ENCODE peak calls at places on chromosomes 3 and 15, in four cellular contexts. G is pancreas, N is esophagus squamous epithelium, Y is cardiac fibroblast. F is an unnamed sample.

GRCh38 chr15:36810656-36811449 is 231.4 kb downstream of the CDIN1 start:
- DNase-seq in G (no peak), N (no peak), Y (no peak), F (no peak)

GRCh38 chr15:63059075-63059474 is 16.5 kb downstream of the TPM1 start:
- DNase-seq in G (no peak), N (no peak), Y (no peak), F (no peak)

GRCh38 chr3:149085828-149086231 is 503 bp downstream of the HLTF start:
- DNase-seq in G (peak), Y (peak), N (no peak), F (peak)

GRCh38 chr3:21435871-21436270 is 315.1 kb downstream of the ZNF385D start:
- DNase-seq in N (no peak), G (no peak), Y (peak), F (peak)

GRCh38 chr3:15556512-15556911 is 35.0 kb upstream of the COLQ start:
- DNase-seq in Y (no peak), N (no peak), G (no peak), F (no peak)

GRCh38 chr3:158168996-158169573 is 59.2 kb downstream of the RSRC1 start:
- DNase-seq in N (no peak), G (no peak), Y (no peak), F (no peak)

GRCh38 chr3:157786216-157786615 is 283.0 kb upstream of the VEPH1 start:
- DNase-seq in N (no peak), Y (peak), G (no peak), F (peak)

GRCh38 chr15:57091626-57092025 is 173.2 kb downstream of the TCF12 start:
- DNase-seq in Y (no peak), G (no peak), N (no peak), F (no peak)

GRCh38 chr3:196590279-196590678 is 21.8 kb downstream of the FBXO45 start:
- DNase-seq in N (no peak), G (no peak), Y (no peak), F (no peak)

GRCh38 chr15:88043396-88043795 is 213.1 kb downstream of the NTRK3 start:
- DNase-seq in N (no peak), G (no peak), Y (no peak), F (no peak)

GRCh38 chr15:76127169-76127568 is 67.4 kb downstream of the TMEM266 start:
- DNase-seq in Y (no peak), G (no peak), N (no peak), F (no peak)

GRCh38 chr3:195005759-195006555 is 265.0 kb downstream of the XXYLT1 start:
- DNase-seq in Y (no peak), N (no peak), G (peak), F (no peak)

GRCh38 chr3:52299815-52300611 is 12.4 kb downstream of the GLYCTK start:
- DNase-seq in N (no peak), G (peak), Y (peak), F (no peak)

GRCh38 chr3:19364150-19364549 is 215.8 kb downstream of the KCNH8 start:
- DNase-seq in G (no peak), Y (peak), N (no peak), F (no peak)

GRCh38 chr3:119937229-119937628 is 155.3 kb downstream of the NR1I2 start:
- DNase-seq in G (no peak), N (no peak), Y (no peak), F (no peak)

GRCh38 chr3:152109038-152109437 is 159.7 kb upstream of the MBNL1 start:
- DNase-seq in Y (no peak), N (no peak), G (no peak), F (no peak)

GRCh38 chr3:113898892-113899291 is 48.9 kb upstream of the ZDHHC23 start:
- DNase-seq in G (no peak), Y (peak), N (no peak), F (peak)

GRCh38 chr15:67839358-67839928 is 402 bp downstream of the RNU6-1 start:
- DNase-seq in Y (peak), N (no peak), G (no peak), F (peak)

GRCh38 chr3:86814918-86815655 is 175.9 kb downstream of the VGLL3 start:
- DNase-seq in N (no peak), G (no peak), Y (peak), F (no peak)

GRCh38 chr3:182905623-182906022 is 74.7 kb downstream of the DCUN1D1 start:
- DNase-seq in N (no peak), G (no peak), Y (no peak), F (no peak)

GRCh38 chr15:41816788-41817187 is 11.1 kb upstream of the JMJD7 start:
- DNase-seq in G (no peak), Y (no peak), N (no peak), F (no peak)

GRCh38 chr3:194267744-194268658 is 83.1 kb downstream of the CPN2 start:
- DNase-seq in G (no peak), Y (peak), N (no peak), F (peak)

GRCh38 chr3:109336272-109336957 is 931 bp downstream of the DPPA4 start:
- DNase-seq in G (peak), N (no peak), Y (peak), F (peak)
- H3K4me3 ChIP-seq in G (no peak), N (peak), Y (peak), F (peak)

GRCh38 chr15:78640840-78641733 is at the start of gene CHRNB4:
- DNase-seq in G (peak), N (no peak), Y (peak), F (no peak)
- TF ChIP-seq CTCF in G (no peak), N (no peak), Y (no peak), F (no peak)

GRCh38 chr3:198076722-198077308 is 116.8 kb downstream of the LMLN start:
- DNase-seq in G (no peak), N (no peak), Y (no peak), F (no peak)

GRCh38 chr3:198079771-198080520 is 119.9 kb downstream of the LMLN start:
- DNase-seq in N (no peak), G (peak), Y (peak), F (peak)

GRCh38 chr3:198081421-198081844 is 121.4 kb downstream of the LMLN start:
- DNase-seq in N (no peak), G (peak), Y (no peak), F (no peak)

DNA sequence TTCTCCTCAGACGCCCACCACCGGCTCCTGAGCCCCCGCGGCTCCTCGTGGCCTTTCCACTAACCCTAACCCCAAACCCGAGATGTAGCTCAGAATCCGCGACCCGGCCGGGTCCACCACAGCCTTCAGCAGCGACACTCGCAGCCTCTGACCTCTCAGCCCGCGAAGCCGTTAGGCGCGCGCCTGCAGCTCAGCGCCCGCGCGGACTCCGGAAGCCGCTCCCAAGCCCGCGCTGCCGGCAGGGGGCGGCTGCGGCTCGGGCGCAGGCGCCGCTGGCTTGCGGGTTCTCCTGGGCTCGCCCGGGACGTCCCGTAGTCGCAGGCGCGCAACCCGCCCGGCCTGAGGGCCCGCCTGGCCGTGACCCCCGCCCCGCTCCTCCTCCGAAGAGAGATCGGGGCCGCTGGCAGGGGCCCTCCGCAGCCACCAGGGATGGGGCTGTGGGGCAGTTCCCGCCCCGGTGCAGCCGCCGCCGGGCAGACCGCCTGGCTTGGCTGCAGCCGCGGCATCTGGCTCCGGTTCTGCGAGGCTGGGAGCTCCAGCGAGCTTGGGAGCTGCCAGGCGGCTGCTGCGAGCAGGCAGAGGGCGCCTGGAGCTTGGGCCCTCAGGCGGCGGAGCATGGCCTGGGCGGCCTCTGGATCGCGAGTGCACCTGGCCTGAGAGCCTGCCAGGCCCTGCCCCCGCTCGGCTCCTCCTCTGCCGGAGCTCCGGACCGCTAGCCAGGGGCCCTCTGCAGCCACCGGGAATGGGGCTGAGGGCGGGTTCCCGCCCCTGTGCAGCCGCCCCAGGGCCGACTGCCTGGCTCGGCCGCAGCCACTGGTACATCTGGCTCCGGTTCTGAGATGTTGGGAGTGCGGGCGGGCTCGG is 120.7 kb downstream of the LMLN start:
- DNase-seq in Y (peak), N (no peak), G (peak), F (peak)
- H3K4me3 ChIP-seq in Y (peak), N (peak), G (peak), F (peak)

GRCh38 chr3:42814914-42815507 is 5.8 kb downstream of the ACKR2 start:
- DNase-seq in G (no peak), N (no peak), Y (no peak), F (no peak)

GRCh38 chr3:42815826-42816225 is 6.6 kb downstream of the ACKR2 start:
- DNase-seq in N (no peak), Y (no peak), G (no peak), F (no peak)

GRCh38 chr3:42809202-42809601 is at the start of gene ACKR2:
- DNase-seq in N (no peak), G (no peak), Y (no peak), F (no peak)

GRCh38 chr3:42819351-42819965 is 10.2 kb downstream of the ACKR2 start:
- DNase-seq in Y (no peak), N (no peak), G (peak), F (no peak)

GRCh38 chr3:42814246-42814645 is 5.0 kb downstream of the ACKR2 start:
- DNase-seq in G (no peak), Y (no peak), N (no peak), F (no peak)
- TF ChIP-seq CTCF in G (no peak), Y (no peak), N (no peak), F (no peak)

DNA sequence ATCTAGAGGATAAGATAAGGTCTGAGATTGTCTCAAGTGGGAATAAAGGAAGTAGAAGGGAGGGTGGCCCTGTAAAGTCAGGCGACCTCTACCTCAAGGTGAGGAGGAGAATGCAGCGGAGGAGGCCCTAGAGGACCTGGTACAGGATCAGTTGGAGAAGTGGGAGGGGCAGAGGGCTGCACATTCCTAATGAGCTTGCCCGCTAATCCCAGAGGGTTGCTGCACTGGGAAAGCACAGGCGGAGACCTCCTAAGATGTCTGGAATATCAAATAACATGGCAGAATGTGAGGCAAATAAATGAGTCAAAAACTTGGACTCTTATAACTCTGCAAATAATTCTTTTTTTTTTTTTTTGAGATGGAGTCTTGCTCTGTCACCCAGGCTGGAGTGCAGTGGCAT is 30.2 kb upstream of the VPS8 start:
- DNase-seq in Y (no peak), G (no peak), N (no peak), F (no peak)
- H3K4me3 ChIP-seq in Y (no peak), G (no peak), N (no peak), F (no peak)

DNA sequence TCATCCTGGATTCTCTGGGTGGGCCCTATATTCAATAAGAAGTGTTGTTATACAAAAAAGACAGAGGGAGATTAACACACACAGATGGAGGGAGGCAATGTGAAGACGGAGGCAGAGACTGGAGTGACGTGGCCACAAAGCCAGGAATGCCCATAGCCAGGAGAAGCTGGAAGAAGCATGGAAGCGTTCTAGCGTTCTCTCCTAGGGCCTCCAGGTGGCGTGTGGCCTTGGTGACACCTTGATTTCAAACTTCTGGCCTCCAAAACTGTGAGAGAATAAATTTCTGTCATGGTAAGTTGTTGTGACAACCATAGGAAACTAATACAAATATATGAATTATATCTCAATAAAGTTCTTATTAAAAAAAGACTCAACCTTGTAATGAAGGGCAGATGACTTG is 21.3 kb downstream of the THBS1 start:
- DNase-seq in G (no peak), Y (no peak), N (no peak), F (no peak)
- TF ChIP-seq CTCF in G (no peak), Y (peak), N (no peak), F (peak)

DNA sequence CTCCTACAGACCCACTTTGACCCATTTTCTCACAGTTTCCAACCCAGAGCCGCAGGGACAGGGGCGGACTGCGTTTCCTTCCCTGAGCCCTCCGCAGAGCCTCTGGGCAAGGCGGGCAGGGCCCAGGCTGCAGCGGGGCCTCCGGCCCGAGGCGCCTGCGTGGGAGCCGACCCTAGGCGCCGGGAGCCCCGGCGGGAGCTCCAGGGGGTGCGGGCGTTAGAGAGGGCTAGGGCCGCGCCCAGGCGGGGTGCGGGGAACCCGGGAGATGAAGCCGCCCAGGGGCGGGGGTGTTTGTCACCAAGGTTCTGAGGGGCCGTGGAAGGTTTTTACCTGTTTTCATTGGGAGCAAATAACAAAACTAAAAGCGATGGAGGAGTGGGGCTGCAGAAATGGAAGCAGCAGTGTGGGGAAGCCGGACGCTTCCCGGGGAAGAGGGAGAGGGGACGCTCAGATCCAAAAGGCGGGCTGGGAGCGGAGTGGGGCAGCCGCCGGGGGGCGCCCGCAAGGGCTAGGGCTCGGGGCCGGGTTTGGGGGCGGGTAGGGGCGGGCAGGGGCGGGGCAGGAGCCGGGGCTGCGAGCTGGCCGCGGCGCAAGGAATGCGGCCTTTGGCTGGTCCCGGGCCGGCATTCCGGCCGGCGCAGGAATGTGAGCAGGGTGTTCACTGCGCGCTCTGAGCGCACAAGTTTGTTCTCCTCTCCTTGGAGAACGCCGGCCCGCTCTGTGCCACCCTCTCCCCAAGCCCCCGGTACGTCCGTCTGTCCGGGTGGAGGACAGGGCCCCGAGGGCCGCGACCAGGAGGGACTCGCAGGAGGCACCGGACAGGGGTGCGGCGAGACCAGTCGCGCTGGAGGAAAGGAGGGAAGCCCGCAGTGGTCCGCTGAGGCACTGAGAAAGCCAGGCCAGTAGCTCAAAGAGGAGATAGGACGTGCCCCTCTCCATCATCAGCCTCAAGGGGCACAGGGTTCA is 61.1 kb downstream of the AMOTL2 start:
- DNase-seq in N (no peak), G (peak), Y (peak), F (peak)
- H3K4me3 ChIP-seq in N (peak), G (peak), Y (peak), F (peak)

GRCh38 chr15:96860746-96861145 is 530.2 kb downstream of the NR2F2 start:
- DNase-seq in G (no peak), Y (peak), N (no peak), F (no peak)
- TF ChIP-seq CTCF in G (no peak), Y (peak), N (no peak), F (no peak)